ENCODE peak calls at places on chromosomes 11 and 22, in five cellular contexts. R is CMK; T is stimulated activated CD4-positive, alpha-beta T cell treated with anti-CD3 and anti-CD28 coated beads, Interleukin-1b, Interleukin-23, amount 100 ng/mL, for 24 hours; Z is mucosa of gallbladder; D is MV-4-11. E is an unnamed sample.

GRCh38 chr11:117668291-117668690 is 128.7 kb downstream of the DSCAML1 start:
- DNase-seq in T (no peak), R (no peak), D (no peak), Z (no peak), E (no peak)

GRCh38 chr11:72736452-72737069 is 15.6 kb downstream of the ARAP1 start:
- DNase-seq in D (peak; percentile 94), Z (peak; percentile 65), T (peak; percentile 31), R (no peak), E (no peak)

GRCh38 chr11:108536783-108537182 is 38.6 kb upstream of the POGLUT3 start:
- DNase-seq in T (no peak), R (no peak), Z (no peak), D (no peak), E (no peak)

GRCh38 chr22:36339171-36340065 is 48.3 kb downstream of the MYH9 start:
- DNase-seq in D (no peak), T (no peak), R (no peak), Z (no peak), E (no peak)

GRCh38 chr11:115941481-115941993 is 437.3 kb upstream of the CADM1 start:
- DNase-seq in D (peak; percentile 94), Z (peak; percentile 31), T (no peak), R (no peak), E (no peak)

GRCh38 chr11:126317681-126318641 is 14.1 kb downstream of the DCPS start:
- DNase-seq in D (peak; percentile 82), Z (peak; percentile 63), T (no peak), R (peak; percentile 40), E (no peak)

GRCh38 chr11:69984457-69985261 is 93.5 kb upstream of the ANO1 start:
- DNase-seq in D (no peak), Z (no peak), R (no peak), T (no peak), E (no peak)

GRCh38 chr11:108338750-108339149 is 115.9 kb downstream of the ATM start:
- DNase-seq in R (no peak), D (no peak), T (no peak), Z (no peak), E (no peak)

GRCh38 chr22:49991167-49991566 is 21.4 kb downstream of the IL17REL start:
- DNase-seq in D (no peak), R (no peak), T (no peak), Z (no peak), E (no peak)

GRCh38 chr11:118791961-118792578 is 1.1 kb upstream of the DDX6 start:
- DNase-seq in T (no peak), D (no peak), Z (peak; percentile 15), R (no peak), E (no peak)

GRCh38 chr11:6574816-6575715 is 28.4 kb downstream of the RRP8 start:
- DNase-seq in Z (no peak), D (no peak), T (no peak), R (no peak), E (no peak)

GRCh38 chr11:121958978-121959340 is 157.1 kb downstream of the BLID start:
- DNase-seq in T (no peak), Z (no peak), R (no peak), D (peak; percentile 3), E (no peak)